ENCODE peak calls at places on chromosomes 12 and 14, in nine cellular contexts. B is GM23338, W is AG10803, I is ovary, U is heart right ventricle, Y is HL-60, N is neural progenitor cell, F is endothelial cell of umbilical vein, P is tibial artery. Q is an unnamed sample.

GRCh38 chr14:100159107-100159864 is at the start of gene DEGS2:
- DNase-seq in B (peak), W (no peak), I (no peak), U (no peak), Y (no peak), N (peak), F (no peak), P (no peak), Q (no peak)

GRCh38 chr14:57834001-57834598 is 31.8 kb downstream of the SLC35F4 start:
- DNase-seq in B (no peak), W (no peak), I (no peak), U (no peak), Y (no peak), N (no peak), F (no peak), P (no peak), Q (no peak)

GRCh38 chr12:2613674-2614073 is 181.1 kb upstream of the FKBP4 start:
- DNase-seq in B (no peak), W (peak), I (no peak), U (no peak), Y (no peak), N (no peak), F (peak), P (peak), Q (peak)

GRCh38 chr14:87899228-87899627 is 93.8 kb downstream of the GALC start:
- DNase-seq in B (no peak), W (no peak), I (no peak), U (no peak), Y (no peak), N (no peak), F (no peak), P (no peak), Q (no peak)

GRCh38 chr12:46952880-46953517 is 126.4 kb upstream of the PCED1B start:
- DNase-seq in B (no peak), W (no peak), I (no peak), U (no peak), Y (no peak), N (no peak), F (no peak), P (no peak), Q (no peak)

GRCh38 chr14:52060080-52060479 is 8.8 kb downstream of the NID2 start:
- DNase-seq in B (no peak), W (peak), I (no peak), U (no peak), Y (no peak), N (no peak), F (no peak), P (no peak), Q (no peak)

GRCh38 chr14:95488376-95489162 is 27.9 kb downstream of the SYNE3 start:
- DNase-seq in B (no peak), W (peak), I (no peak), U (no peak), Y (peak), N (no peak), F (no peak), P (peak), Q (no peak)

GRCh38 chr12:68375701-68376469 is 43.7 kb upstream of the MDM1 start:
- DNase-seq in B (no peak), W (peak), I (no peak), U (no peak), Y (no peak), N (no peak), F (no peak), P (no peak), Q (no peak)

GRCh38 chr12:47990351-47991105 is 13.7 kb downstream of the COL2A1 start:
- DNase-seq in B (no peak), W (no peak), I (no peak), U (no peak), Y (peak), N (no peak), F (no peak), P (no peak), Q (no peak)

GRCh38 chr12:55830601-55831406 is 1.4 kb upstream of the DNAJC14 start:
- DNase-seq in B (peak), W (peak), I (peak), U (peak), Y (peak), N (peak), F (peak), P (peak), Q (no peak)

GRCh38 chr14:69572634-69573135 is 2.0 kb downstream of the CCDC177 start:
- DNase-seq in B (peak), W (no peak), I (no peak), U (no peak), Y (no peak), N (no peak), F (no peak), P (no peak), Q (no peak)

GRCh38 chr14:61034416-61035100 is 53.5 kb downstream of the SLC38A6 start:
- DNase-seq in B (no peak), W (no peak), I (no peak), U (no peak), Y (peak), N (no peak), F (peak), P (no peak), Q (no peak)

GRCh38 chr12:106791531-106791930 is 17.0 kb downstream of the RIC8B start:
- DNase-seq in B (no peak), W (no peak), I (no peak), U (no peak), Y (no peak), N (no peak), F (peak), P (no peak), Q (no peak)

GRCh38 chr14:51873221-51873893 is 12.9 kb downstream of the GNG2 start:
- DNase-seq in B (no peak), W (peak), I (no peak), U (no peak), Y (peak), N (no peak), F (peak), P (no peak), Q (peak)

GRCh38 chr14:62691613-62692489 is 353.4 kb downstream of the KCNH5 start:
- DNase-seq in B (no peak), W (peak), I (no peak), U (no peak), Y (no peak), N (no peak), F (peak), P (no peak), Q (peak)

GRCh38 chr12:42789808-42790760 is 200.5 kb upstream of the PRICKLE1 start:
- DNase-seq in B (no peak), W (no peak), I (no peak), U (no peak), Y (no peak), N (no peak), F (peak), P (no peak), Q (no peak)

DNA sequence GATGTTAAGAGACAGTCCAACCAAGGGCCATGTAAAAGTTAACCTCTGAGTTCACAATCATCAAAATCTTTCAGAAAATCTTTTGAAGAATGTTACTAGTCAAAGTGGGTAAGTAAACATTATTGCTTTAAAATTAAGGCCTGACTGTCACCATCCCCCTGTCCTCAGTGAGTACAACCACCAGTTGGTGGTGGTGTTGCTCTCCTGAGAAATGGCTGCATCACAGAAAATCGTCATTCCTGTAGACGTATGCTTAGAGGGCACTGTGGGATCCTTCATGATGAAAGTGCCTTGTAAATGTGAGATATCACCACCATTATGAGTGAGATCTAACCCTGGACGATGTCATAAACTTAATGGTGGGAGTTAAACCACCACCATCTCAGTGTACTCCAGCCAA is 451.2 kb downstream of the RPS29 start:
- DNase-seq in B (peak), W (no peak), I (peak), U (no peak), Y (no peak), N (peak), F (no peak), P (no peak), Q (no peak)
- TF ChIP-seq CTCF in B (peak), W (no peak), I (peak), U (no peak), Y (no peak), N (peak), F (no peak), P (no peak), Q (no peak)

GRCh38 chr14:32166924-32167323 is 34.9 kb upstream of the RNU6-7 start:
- DNase-seq in B (no peak), W (no peak), I (no peak), U (no peak), Y (no peak), N (no peak), F (no peak), P (no peak), Q (no peak)
- H3K4me3 ChIP-seq in B (no peak), W (no peak), I (no peak), U (no peak), Y (no peak), N (no peak), F (no peak), P (no peak), Q (no peak)

GRCh38 chr12:125360540-125360939 is 295.3 kb downstream of the AACS start:
- DNase-seq in B (no peak), W (no peak), I (no peak), U (no peak), Y (no peak), N (no peak), F (no peak), P (no peak), Q (no peak)

GRCh38 chr12:125351788-125352187 is 286.6 kb downstream of the AACS start:
- DNase-seq in B (peak), W (no peak), I (no peak), U (no peak), Y (no peak), N (no peak), F (no peak), P (no peak), Q (no peak)

GRCh38 chr12:125355614-125356013 is 290.4 kb downstream of the AACS start:
- DNase-seq in B (no peak), W (no peak), I (no peak), U (no peak), Y (no peak), N (no peak), F (no peak), P (no peak), Q (no peak)

GRCh38 chr12:125357561-125357960 is 292.3 kb downstream of the AACS start:
- DNase-seq in B (no peak), W (no peak), I (no peak), U (no peak), Y (no peak), N (no peak), F (no peak), P (no peak), Q (no peak)

GRCh38 chr12:125356111-125356510 is 290.9 kb downstream of the AACS start:
- DNase-seq in B (no peak), W (no peak), I (no peak), U (no peak), Y (no peak), N (no peak), F (no peak), P (no peak), Q (no peak)
- TF ChIP-seq CTCF in B (no peak), W (no peak), I (no peak), U (no peak), Y (no peak), N (no peak), F (no peak), P (no peak), Q (no peak)

DNA sequence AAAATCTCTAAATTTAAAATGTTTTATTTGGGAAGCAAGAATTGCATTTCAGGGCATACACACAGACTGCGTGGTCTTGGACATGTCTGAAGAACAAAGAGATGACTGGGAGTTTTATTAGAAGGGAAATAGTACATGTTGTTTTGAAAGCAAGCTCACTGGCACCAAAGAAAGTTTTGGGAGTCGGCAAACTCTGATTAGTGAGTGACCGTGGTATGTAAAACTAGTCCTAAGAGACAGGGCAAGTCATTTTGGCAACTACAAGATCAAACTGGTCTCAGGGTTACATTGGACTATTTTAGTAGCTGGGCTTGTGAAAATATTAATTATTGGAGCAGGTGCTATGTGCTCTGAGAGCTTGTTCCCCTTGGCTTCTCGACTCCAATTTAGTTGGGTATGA is 14.9 kb downstream of the TMEM116 start:
- DNase-seq in B (no peak), W (no peak), I (no peak), U (no peak), Y (no peak), N (no peak), F (no peak), P (no peak), Q (no peak)
- H3K4me3 ChIP-seq in B (no peak), W (no peak), I (no peak), U (no peak), Y (no peak), N (no peak), F (no peak), P (no peak), Q (no peak)

GRCh38 chr14:106141242-106142220 is 615.1 kb downstream of the TMEM121 start:
- DNase-seq in B (no peak), W (no peak), I (peak), U (no peak), Y (peak), N (no peak), F (no peak), P (no peak), Q (no peak)
- TF ChIP-seq CTCF in B (no peak), W (no peak), I (no peak), U (no peak), Y (no peak), N (no peak), F (no peak), P (no peak), Q (no peak)

GRCh38 chr14:77183896-77184295 is 2.3 kb downstream of the TMEM63C start:
- DNase-seq in B (no peak), W (no peak), I (no peak), U (no peak), Y (no peak), N (no peak), F (no peak), P (no peak), Q (no peak)

GRCh38 chr14:77181124-77181602 is 435 bp upstream of the TMEM63C start:
- DNase-seq in B (no peak), W (no peak), I (no peak), U (no peak), Y (no peak), N (no peak), F (no peak), P (no peak), Q (no peak)

GRCh38 chr14:77184396-77185092 is 2.9 kb downstream of the TMEM63C start:
- DNase-seq in B (no peak), W (no peak), I (no peak), U (no peak), Y (no peak), N (no peak), F (no peak), P (no peak), Q (no peak)

GRCh38 chr14:77185093-77185465 is 3.5 kb downstream of the TMEM63C start:
- DNase-seq in B (no peak), W (no peak), I (no peak), U (no peak), Y (no peak), N (no peak), F (no peak), P (no peak), Q (no peak)

DNA sequence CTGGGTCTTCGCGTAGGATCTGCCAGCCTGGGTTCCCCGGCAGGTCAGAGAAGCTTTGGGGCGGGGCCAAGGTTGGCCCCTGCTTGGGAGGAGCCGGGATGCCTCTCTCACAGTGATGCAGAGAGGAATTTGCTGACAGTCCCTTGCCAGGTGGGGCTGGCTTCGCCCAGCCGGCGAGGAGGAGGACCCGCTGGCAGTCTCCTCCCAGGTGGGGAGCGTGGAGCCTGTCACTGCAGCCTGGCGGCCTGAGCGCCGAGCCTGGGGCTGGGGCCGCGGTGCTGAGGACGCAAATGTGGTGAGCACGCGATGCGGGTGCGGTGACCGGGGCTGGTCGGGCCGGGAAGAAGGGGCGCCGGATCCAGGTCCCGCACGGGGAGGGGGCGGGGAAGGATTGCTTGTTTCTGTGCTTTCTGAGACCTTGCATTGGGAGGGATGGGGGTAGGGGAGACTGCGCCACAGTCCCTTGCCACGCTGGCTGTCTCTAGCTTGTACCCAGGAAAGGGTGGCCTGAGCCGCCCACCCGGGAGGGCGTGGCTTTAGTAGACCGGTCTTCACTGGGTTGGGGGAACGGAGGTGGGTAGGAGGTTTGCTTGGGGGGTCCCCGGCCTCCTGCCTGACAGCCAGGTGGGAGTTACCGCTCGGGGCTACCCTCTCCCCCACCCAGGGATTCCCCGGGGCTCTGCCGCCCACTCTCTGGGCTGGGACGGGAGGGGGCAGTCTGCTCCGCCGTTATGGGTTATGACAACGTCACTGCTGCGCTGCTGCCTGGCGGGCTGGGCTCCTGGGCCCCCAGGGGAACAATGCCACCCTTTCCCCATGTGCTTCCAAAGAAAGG is at the start of gene TMEM63C:
- DNase-seq in B (peak), W (no peak), I (no peak), U (no peak), Y (peak), N (peak), F (no peak), P (no peak), Q (no peak)
- H3K4me3 ChIP-seq in B (peak), W (no peak), I (peak), U (peak), Y (peak), N (peak), F (no peak), P (peak), Q (peak)